ENCODE peak calls at places on chromosome 13, in five cellular contexts. L, Q, M, O and T are unnamed samples.

GRCh38 chr13:88526853-88527215 is 855.7 kb downstream of the SLITRK5 start:
- DNase-seq in L (no peak), Q (no peak), M (no peak), O (no peak), T (no peak)

GRCh38 chr13:97328222-97328790 is 105.7 kb upstream of the RAP2A start:
- DNase-seq in L (no peak), Q (no peak), M (no peak), O (no peak), T (peak; percentile 27)

GRCh38 chr13:97112451-97113152 is 109.5 kb upstream of the MBNL2 start:
- DNase-seq in L (no peak), Q (no peak), M (no peak), O (no peak), T (peak; percentile 44)

GRCh38 chr13:100394005-100394695 is 194.4 kb downstream of the GGACT start:
- DNase-seq in L (no peak), Q (peak; percentile 50), M (no peak), O (no peak), T (peak; percentile 86)

GRCh38 chr13:42379241-42379640 is 107.3 kb downstream of the AKAP11 start:
- DNase-seq in L (no peak), Q (no peak), M (no peak), O (no peak), T (no peak)

GRCh38 chr13:20882206-20882605 is 20.3 kb downstream of the XPO4 start:
- DNase-seq in L (no peak), Q (no peak), M (no peak), O (no peak), T (peak; percentile 10)

GRCh38 chr13:97878421-97879375 is 74.8 kb upstream of the IPO5 start:
- DNase-seq in L (no peak), Q (no peak), M (no peak), O (no peak), T (no peak)

GRCh38 chr13:34017231-34017630 is 199.3 kb downstream of the RFC3 start:
- DNase-seq in L (no peak), Q (no peak), M (no peak), O (no peak), T (no peak)

GRCh38 chr13:41130356-41130755 is 2.2 kb downstream of the KBTBD6 start:
- DNase-seq in L (peak; percentile 66), Q (no peak), M (no peak), O (no peak), T (no peak)

GRCh38 chr13:39968646-39969475 is 313.4 kb downstream of the COG6 start:
- DNase-seq in L (no peak), Q (no peak), M (no peak), O (no peak), T (no peak)

GRCh38 chr13:29573190-29573589 is 22.3 kb downstream of the SLC7A1 start:
- DNase-seq in L (peak; percentile 61), Q (no peak), M (no peak), O (no peak), T (no peak)

GRCh38 chr13:40982772-40983171 is 36.3 kb downstream of the ELF1 start:
- DNase-seq in L (peak; percentile 90), Q (no peak), M (no peak), O (no peak), T (peak; percentile 74)

GRCh38 chr13:35791191-35791902 is 314.9 kb upstream of the MAB21L1 start:
- DNase-seq in L (no peak), Q (no peak), M (no peak), O (no peak), T (no peak)

GRCh38 chr13:76965759-76966421 is 17.6 kb downstream of the ACOD1 start:
- DNase-seq in L (no peak), Q (no peak), M (peak; percentile 55), O (peak; percentile 73), T (peak; percentile 62)

DNA sequence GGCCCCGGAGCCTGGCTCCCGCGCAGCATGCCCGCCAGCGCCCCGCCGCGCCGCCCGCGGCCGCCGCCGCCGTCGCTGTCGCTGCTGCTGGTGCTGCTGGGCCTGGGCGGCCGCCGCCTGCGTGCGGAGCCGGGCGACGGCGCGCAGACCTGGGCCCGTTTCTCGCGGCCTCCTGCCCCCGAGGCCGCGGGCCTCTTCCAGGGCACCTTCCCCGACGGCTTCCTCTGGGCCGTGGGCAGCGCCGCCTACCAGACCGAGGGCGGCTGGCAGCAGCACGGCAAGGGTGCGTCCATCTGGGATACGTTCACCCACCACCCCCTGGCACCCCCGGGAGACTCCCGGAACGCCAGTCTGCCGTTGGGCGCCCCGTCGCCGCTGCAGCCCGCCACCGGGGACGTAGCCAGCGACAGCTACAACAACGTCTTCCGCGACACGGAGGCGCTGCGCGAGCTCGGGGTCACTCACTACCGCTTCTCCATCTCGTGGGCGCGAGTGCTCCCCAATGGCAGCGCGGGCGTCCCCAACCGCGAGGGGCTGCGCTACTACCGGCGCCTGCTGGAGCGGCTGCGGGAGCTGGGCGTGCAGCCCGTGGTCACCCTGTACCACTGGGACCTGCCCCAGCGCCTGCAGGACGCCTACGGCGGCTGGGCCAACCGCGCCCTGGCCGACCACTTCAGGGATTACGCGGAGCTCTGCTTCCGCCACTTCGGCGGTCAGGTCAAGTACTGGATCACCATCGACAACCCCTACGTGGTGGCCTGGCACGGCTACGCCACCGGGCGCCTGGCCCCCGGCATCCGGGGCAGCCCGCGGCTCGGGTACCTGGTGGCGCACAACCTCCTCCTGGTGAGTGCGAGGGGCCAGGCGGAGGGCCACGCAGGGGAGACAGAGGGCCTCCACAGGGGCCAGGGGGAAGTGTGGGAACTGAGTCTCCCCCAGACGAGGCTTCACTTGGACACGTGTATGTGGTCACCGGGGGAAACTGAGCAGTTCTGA is at the start of gene KL:
- DNase-seq in L (peak; percentile 11), Q (no peak), M (peak; percentile 34), O (peak; percentile 66), T (no peak)
- H3K4me3 ChIP-seq in L (no peak within 1 kb of the TSS), Q (peak within 1 kb of the TSS; percentile 53), M (peak within 1 kb of the TSS; percentile 76), O (peak within 1 kb of the TSS; percentile 57), T (peak within 1 kb of the TSS; percentile 50)

GRCh38 chr13:37645181-37645580 is 46.6 kb upstream of the POSTN start:
- DNase-seq in L (no peak), Q (no peak), M (no peak), O (no peak), T (no peak)

GRCh38 chr13:37642201-37642600 is 43.6 kb upstream of the POSTN start:
- DNase-seq in L (no peak), Q (no peak), M (no peak), O (no peak), T (no peak)

GRCh38 chr13:37636701-37637100 is 38.1 kb upstream of the POSTN start:
- DNase-seq in L (no peak), Q (no peak), M (no peak), O (no peak), T (no peak)

DNA sequence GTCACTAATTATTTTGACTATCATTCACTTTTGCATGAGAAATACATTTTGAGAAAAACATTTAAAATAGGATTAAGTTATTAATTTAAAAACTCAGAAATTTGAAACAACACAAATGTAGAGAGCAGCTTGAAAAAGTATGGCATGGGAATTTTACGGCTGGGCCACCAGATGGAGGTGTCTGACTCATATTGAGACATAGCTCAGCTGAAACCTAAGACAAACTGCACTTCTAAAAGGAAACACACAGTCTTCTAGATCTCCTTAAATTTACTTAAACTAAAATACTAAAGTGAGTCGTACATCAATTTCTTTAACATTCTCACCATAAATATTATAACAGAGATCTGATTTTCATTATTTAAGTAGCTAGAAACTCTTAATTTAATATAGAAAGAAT is 41.9 kb upstream of the POSTN start:
- DNase-seq in L (peak; percentile 34), Q (peak; percentile 2), M (no peak), O (no peak), T (peak; percentile 64)
- TF ChIP-seq CTCF in L (peak; percentile 2), Q (peak; percentile 25), M (peak; percentile 56), O (peak; percentile 49), T (peak; percentile 75)

DNA sequence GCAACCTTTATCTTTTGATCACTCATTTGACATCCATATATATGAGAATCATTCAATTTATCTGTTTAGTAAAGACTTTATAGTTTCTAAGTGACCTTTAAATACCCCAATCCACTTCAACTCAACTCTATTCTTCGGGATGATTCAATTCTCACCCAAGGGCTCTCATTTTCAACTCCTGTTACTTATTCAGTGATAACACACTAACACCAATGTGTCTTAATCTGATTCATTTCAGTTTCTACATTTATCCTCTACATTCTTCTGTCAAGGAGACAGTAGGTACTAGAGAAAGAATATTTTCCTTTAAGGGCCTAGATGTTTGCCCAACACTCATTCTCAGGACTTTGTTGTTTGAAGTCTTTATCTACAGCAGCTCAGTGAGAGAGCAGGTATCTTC is 7.1 kb downstream of the ARGLU1 start:
- DNase-seq in L (no peak), Q (no peak), M (no peak), O (no peak), T (no peak)
- H3K4me3 ChIP-seq in L (no peak overlapping the region), Q (no peak overlapping the region), M (no peak overlapping the region), O (no peak overlapping the region), T (no peak overlapping the region)

GRCh38 chr13:91185294-91185863 is 162.1 kb upstream of the MIR17HG start:
- DNase-seq in L (peak; percentile 23), Q (no peak), M (no peak), O (no peak), T (peak; percentile 1)
- TF ChIP-seq CTCF in L (peak; percentile 3), Q (peak; percentile 26), M (peak; percentile 54), O (peak; percentile 40), T (peak; percentile 25)

DNA sequence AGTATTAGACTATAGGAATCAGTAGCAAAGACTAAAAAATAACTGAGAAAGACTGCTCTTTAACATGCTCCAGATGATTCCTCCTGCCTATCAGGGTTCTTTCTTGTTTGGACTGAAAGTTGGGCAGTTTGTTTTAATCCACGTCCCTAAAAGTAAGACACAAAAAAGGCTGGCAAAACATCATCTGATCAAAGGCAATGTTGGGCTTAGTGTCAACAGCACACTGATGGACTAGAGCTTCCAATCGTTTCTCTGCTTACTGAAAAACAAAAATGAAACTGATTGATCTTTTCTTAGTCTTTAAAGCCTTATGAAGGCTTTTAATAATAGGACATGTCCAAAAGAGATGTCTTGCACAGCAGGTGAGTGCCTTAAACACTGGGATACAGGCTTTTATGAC is 1567.9 kb upstream of the PRR20A start:
- DNase-seq in L (no peak), Q (no peak), M (no peak), O (no peak), T (no peak)
- H3K4me3 ChIP-seq in L (no peak overlapping the region), Q (no peak overlapping the region), M (no peak overlapping the region), O (no peak overlapping the region), T (no peak overlapping the region)

DNA sequence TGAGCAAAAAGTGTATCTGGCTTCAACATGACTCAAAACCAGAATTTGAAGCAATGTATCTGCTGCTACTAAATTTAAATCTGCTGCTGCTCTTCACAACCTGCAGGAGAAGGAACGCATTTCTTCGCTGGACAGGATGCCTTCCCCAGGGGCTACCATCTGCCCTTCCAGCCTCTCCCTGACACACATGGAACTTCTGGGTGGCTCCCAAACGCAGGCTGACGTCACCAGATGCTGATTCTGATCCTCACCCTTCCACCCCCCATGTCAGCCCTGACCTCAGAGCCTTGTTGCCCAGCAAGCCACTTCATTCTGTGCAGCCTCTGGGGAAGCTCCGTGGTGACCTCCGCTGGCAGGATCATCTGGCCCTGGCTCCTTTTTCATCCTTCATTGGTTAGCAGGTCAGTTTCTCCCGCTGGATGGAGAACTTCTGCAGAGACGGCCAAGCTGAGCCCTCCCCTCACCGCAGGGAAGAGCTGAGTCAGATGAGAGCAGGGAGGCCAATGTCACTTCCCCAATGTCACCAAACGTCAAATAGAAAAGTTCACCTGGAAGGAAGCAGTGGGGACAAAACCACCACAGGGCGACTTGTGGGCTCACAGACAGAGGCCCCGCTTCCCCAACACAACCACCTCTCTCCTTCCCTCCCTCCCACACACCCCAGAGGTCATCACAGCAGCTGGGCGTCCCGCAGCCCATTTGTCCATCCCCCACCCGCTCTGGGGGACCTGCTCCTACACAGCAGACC is 14.0 kb upstream of the RAB20 start:
- DNase-seq in L (peak; percentile 88), Q (no peak), M (peak; percentile 26), O (no peak), T (peak; percentile 14)
- TF ChIP-seq CTCF in L (no peak), Q (no peak), M (peak; percentile 34), O (no peak), T (no peak)